ENCODE peak calls at places on chromosomes 7 and 10, in nine cellular contexts. V, B, M, K, J, Y, I, U and T are unnamed samples.
A peak's percentile ranks its signal among the peaks of the same experiment; 100 is the strongest.

GRCh38 chr10:3848005-3848767 is 63.2 kb upstream of the KLF6 start:
- DNase-seq in V (no peak), K (peak; percentile 51), B (no peak), M (no peak), I (no peak), U (no peak), J (no peak), Y (no peak), T (no peak)

GRCh38 chr10:94614558-94614957 is 69.0 kb downstream of the HELLS start:
- DNase-seq in M (no peak), Y (no peak), V (no peak), U (no peak), B (no peak), J (no peak), K (no peak), I (no peak), T (no peak)

GRCh38 chr7:28984631-28985030 is 26.5 kb upstream of the TRIL start:
- DNase-seq in J (peak; percentile 94), I (peak; percentile 53), K (peak; percentile 85), Y (peak; percentile 75), U (no peak), V (no peak), M (peak; percentile 81), B (no peak), T (peak; percentile 87)

GRCh38 chr10:124565565-124566221 is 104.1 kb downstream of the LHPP start:
- DNase-seq in I (peak; percentile 76), M (peak; percentile 89), K (no peak), B (no peak), J (no peak), V (peak; percentile 77), Y (no peak), U (no peak), T (no peak)

GRCh38 chr10:110634527-110635209 is 9.5 kb upstream of the RBM20 start:
- DNase-seq in J (peak; percentile 24), U (no peak), B (no peak), I (peak; percentile 73), V (peak; percentile 59), K (no peak), Y (no peak), M (no peak), T (no peak)

GRCh38 chr7:152859781-152860191 is 100.2 kb downstream of the ACTR3B start:
- DNase-seq in I (no peak), M (peak; percentile 78), Y (peak; percentile 6), J (peak; percentile 6), U (no peak), K (no peak), B (no peak), V (no peak), T (no peak)

GRCh38 chr10:47294057-47294456 is 5.9 kb upstream of the GDF10 start:
- DNase-seq in V (no peak), J (no peak), K (no peak), I (no peak), U (no peak), B (no peak), Y (no peak), M (no peak), T (no peak)

GRCh38 chr10:72784551-72785421 is 92.8 kb downstream of the MCU start:
- DNase-seq in J (peak; percentile 94), B (no peak), K (peak; percentile 92), V (no peak), Y (peak; percentile 80), I (peak; percentile 40), U (no peak), M (peak; percentile 94), T (peak; percentile 88)

GRCh38 chr7:95213809-95214492 is 110.4 kb downstream of the PON1 start:
- DNase-seq in J (peak; percentile 5), M (no peak), B (no peak), Y (no peak), U (no peak), V (no peak), I (peak; percentile 78), K (no peak), T (peak; percentile 93)

GRCh38 chr7:137667633-137668387 is 179.0 kb downstream of the DGKI start:
- DNase-seq in K (peak; percentile 88), M (no peak), V (no peak), J (peak; percentile 94), Y (no peak), U (no peak), B (no peak), I (no peak), T (peak; percentile 85)

GRCh38 chr7:76071316-76072242 is 23.7 kb downstream of the MDH2 start:
- DNase-seq in I (no peak), B (no peak), V (no peak), Y (no peak), M (no peak), K (peak; percentile 44), J (no peak), U (no peak), T (peak; percentile 14)

GRCh38 chr7:35349001-35349400 is 95.1 kb upstream of the TBX20 start:
- DNase-seq in I (no peak), J (no peak), V (no peak), M (no peak), B (no peak), Y (no peak), U (no peak), K (no peak), T (no peak)

GRCh38 chr7:1580422-1581030 is 10.7 kb upstream of the PSMG3 start:
- DNase-seq in V (no peak), K (no peak), J (no peak), I (no peak), M (peak; percentile 45), B (no peak), U (no peak), Y (no peak), T (no peak)

GRCh38 chr10:79351332-79351731 is 4.1 kb downstream of the PPIF start:
- DNase-seq in Y (no peak), B (no peak), K (no peak), V (no peak), U (no peak), J (no peak), I (no peak), M (no peak), T (no peak)

GRCh38 chr7:29035044-29035740 is 77.1 kb upstream of the TRIL start:
- DNase-seq in V (no peak), U (peak; percentile 31), K (peak; percentile 58), Y (no peak), B (no peak), J (peak; percentile 77), I (peak; percentile 25), M (peak; percentile 77), T (peak; percentile 78)

GRCh38 chr7:5693529-5693928 is 87.9 kb downstream of the RNF216 start:
- DNase-seq in I (no peak), U (no peak), V (no peak), K (peak; percentile 76), J (peak; percentile 96), M (no peak), B (no peak), Y (no peak), T (peak; percentile 58)

GRCh38 chr7:99139031-99139430 is 4.9 kb downstream of the SMURF1 start:
- DNase-seq in M (no peak), V (no peak), K (peak; percentile 43), Y (no peak), B (no peak), I (no peak), U (no peak), J (peak; percentile 36), T (no peak)

GRCh38 chr7:122219253-122219865 is 75.3 kb upstream of the AASS start:
- DNase-seq in U (no peak), J (peak; percentile 20), M (no peak), I (no peak), V (peak; percentile 26), B (no peak), K (peak; percentile 26), Y (no peak), T (peak; percentile 51)

GRCh38 chr7:154902600-154903082 is 100.3 kb downstream of the PAXIP1 start:
- DNase-seq in I (no peak), J (no peak), K (no peak), M (no peak), U (no peak), B (no peak), V (no peak), Y (no peak), T (no peak)

GRCh38 chr7:148700693-148701092 is 2.0 kb downstream of the CUL1 start:
- DNase-seq in V (no peak), B (no peak), Y (no peak), I (no peak), U (peak; percentile 29), J (peak; percentile 68), K (peak; percentile 50), M (peak; percentile 39), T (peak; percentile 88)

GRCh38 chr10:42959833-42960232 is 117.0 kb upstream of the RET start:
- DNase-seq in Y (no peak), U (no peak), K (no peak), M (no peak), B (no peak), I (no peak), V (no peak), J (no peak), T (no peak)

GRCh38 chr7:80488851-80489370 is 23.0 kb downstream of the GNAT3 start:
- DNase-seq in J (peak; percentile 50), M (no peak), B (no peak), I (no peak), Y (no peak), V (no peak), U (no peak), K (peak; percentile 44), T (no peak)

GRCh38 chr7:116434820-116435341 is 64.7 kb upstream of the CAV2 start:
- DNase-seq in I (no peak), M (no peak), Y (no peak), V (no peak), K (peak; percentile 87), B (no peak), J (peak; percentile 96), U (no peak), T (peak; percentile 53)

GRCh38 chr7:24325708-24326107 is 41.7 kb downstream of the NPY start:
- DNase-seq in V (no peak), U (no peak), Y (no peak), M (no peak), J (no peak), B (no peak), I (no peak), K (no peak), T (no peak)

GRCh38 chr10:86815640-86816039 is 59.2 kb downstream of the BMPR1A start:
- DNase-seq in Y (no peak), K (no peak), V (no peak), J (no peak), I (no peak), B (no peak), U (no peak), M (no peak), T (no peak)

GRCh38 chr10:123136806-123137642 is 1.3 kb downstream of the HMX3 start:
- DNase-seq in V (peak; percentile 42), M (peak; percentile 84), B (no peak), Y (no peak), K (no peak), I (no peak), J (peak; percentile 28), U (peak; percentile 50), T (peak; percentile 53)

GRCh38 chr7:104207731-104208420 is at the start of gene ORC5:
- DNase-seq in V (peak; percentile 87), U (peak; percentile 86), I (peak; percentile 84), K (peak; percentile 80), B (peak; percentile 64), J (peak; percentile 83), M (peak; percentile 84), Y (peak; percentile 51), T (peak; percentile 95)

GRCh38 chr10:1203216-1203615 is 147.0 kb downstream of the WDR37 start:
- DNase-seq in B (no peak), K (no peak), Y (no peak), M (no peak), J (no peak), I (no peak), U (no peak), V (no peak), T (no peak)

GRCh38 chr10:79328737-79329504 is 18.3 kb upstream of the PPIF start:
- DNase-seq in V (no peak), K (peak; percentile 70), I (no peak), B (no peak), J (peak; percentile 28), Y (no peak), U (no peak), M (peak; percentile 22), T (peak; percentile 37)

GRCh38 chr7:104548861-104549260 is 220.5 kb downstream of the LHFPL3 start:
- DNase-seq in K (no peak), V (peak; percentile 46), U (no peak), J (no peak), B (no peak), Y (no peak), M (peak; percentile 33), I (no peak), T (no peak)

GRCh38 chr7:48250441-48250951 is 79.2 kb downstream of the ABCA13 start:
- DNase-seq in B (no peak), Y (no peak), V (no peak), I (no peak), J (peak; percentile 67), U (no peak), M (peak; percentile 58), K (peak; percentile 83), T (no peak)